ENCODE peak calls at places on chromosomes 12 and 14, in four cellular contexts. Z, Q, U and A are unnamed samples.

GRCh38 chr12:27525373-27525772 is 1.4 kb downstream of the PPFIBP1 start:
- DNase-seq in Q (peak), U (no peak), Z (no peak), A (no peak)

GRCh38 chr12:30977537-30978349 is 51.2 kb downstream of the TSPAN11 start:
- DNase-seq in U (no peak), Z (no peak), Q (no peak), A (no peak)

GRCh38 chr14:87899228-87899627 is 93.8 kb downstream of the GALC start:
- DNase-seq in U (peak), Z (no peak), Q (no peak), A (no peak)

GRCh38 chr14:68733086-68733621 is 59.7 kb downstream of the ZFP36L1 start:
- DNase-seq in Q (no peak), U (no peak), Z (no peak), A (no peak)

GRCh38 chr12:6834254-6834653 is 6.0 kb downstream of the P3H3 start:
- DNase-seq in Z (no peak), U (no peak), Q (no peak), A (no peak)

GRCh38 chr14:71591929-71592328 is 340.3 kb upstream of the RGS6 start:
- DNase-seq in U (no peak), Z (peak), Q (peak), A (peak)

GRCh38 chr14:95886366-95886765 is 9.7 kb downstream of the TUNAR start:
- DNase-seq in Z (no peak), Q (no peak), U (peak), A (no peak)

GRCh38 chr12:30996752-30997151 is 70.2 kb downstream of the TSPAN11 start:
- DNase-seq in Q (no peak), U (no peak), Z (no peak), A (no peak)

GRCh38 chr12:56385873-56386272 is 23.2 kb upstream of the APOF start:
- DNase-seq in Z (peak), Q (peak), U (no peak), A (no peak)

GRCh38 chr14:54440454-54440853 is 720 bp downstream of the CNIH1 start:
- DNase-seq in Q (peak), Z (no peak), U (no peak), A (no peak)

GRCh38 chr12:15206338-15206737 is 14.9 kb downstream of the RERG start:
- DNase-seq in Q (no peak), Z (no peak), U (no peak), A (no peak)

GRCh38 chr12:571795-572531 is 91.3 kb downstream of the NINJ2 start:
- DNase-seq in Q (peak), U (no peak), Z (peak), A (no peak)

GRCh38 chr14:94009767-94010166 is 12.7 kb downstream of the CCDC197 start:
- DNase-seq in U (no peak), Q (peak), Z (no peak), A (peak)

GRCh38 chr12:89370850-89371249 is 18.5 kb upstream of the DUSP6 start:
- DNase-seq in Z (peak), Q (peak), U (no peak), A (no peak)

GRCh38 chr14:64758711-64759554 is 54.7 kb downstream of the PLEKHG3 start:
- DNase-seq in Z (no peak), U (peak), Q (peak), A (no peak)

GRCh38 chr14:85308531-85309300 is 221.2 kb upstream of the FLRT2 start:
- DNase-seq in Q (no peak), U (no peak), Z (no peak), A (no peak)

GRCh38 chr12:93784339-93785086 is 107.3 kb downstream of the CRADD start:
- DNase-seq in Q (peak), Z (peak), U (peak), A (no peak)

GRCh38 chr14:77097006-77097688 is 911 bp upstream of the CIPC start:
- DNase-seq in Z (no peak), U (no peak), Q (no peak), A (peak)

GRCh38 chr12:97275261-97276197 is 187.1 kb upstream of the RMST start:
- DNase-seq in Z (no peak), U (no peak), Q (no peak), A (no peak)

GRCh38 chr12:62123721-62124203 is 136.4 kb upstream of the USP15 start:
- DNase-seq in U (peak), Z (peak), Q (peak), A (peak)

DNA sequence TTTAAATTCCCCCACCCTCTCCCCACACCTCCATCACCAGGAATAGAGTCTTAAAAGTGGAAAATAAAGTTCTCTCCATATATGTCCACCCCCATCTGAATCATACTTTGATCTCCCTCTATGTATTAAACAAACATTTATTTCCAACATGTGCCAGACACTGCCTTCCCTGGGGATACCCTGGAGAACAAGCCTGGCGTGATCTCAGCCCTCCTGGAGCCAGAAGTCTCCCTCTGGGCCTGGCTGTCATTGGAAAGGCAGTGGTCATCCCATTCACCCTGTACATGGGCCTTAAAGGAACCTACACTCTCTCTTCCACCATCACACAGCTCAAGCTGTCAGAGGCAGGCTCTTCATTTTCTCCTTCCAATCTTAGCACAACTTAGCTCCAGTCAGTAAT is 143.6 kb downstream of the EMP1 start:
- DNase-seq in U (no peak), Z (no peak), Q (peak), A (no peak)
- H2AFZ ChIP-seq in U (no peak), Z (no peak), Q (no peak), A (no peak)

DNA sequence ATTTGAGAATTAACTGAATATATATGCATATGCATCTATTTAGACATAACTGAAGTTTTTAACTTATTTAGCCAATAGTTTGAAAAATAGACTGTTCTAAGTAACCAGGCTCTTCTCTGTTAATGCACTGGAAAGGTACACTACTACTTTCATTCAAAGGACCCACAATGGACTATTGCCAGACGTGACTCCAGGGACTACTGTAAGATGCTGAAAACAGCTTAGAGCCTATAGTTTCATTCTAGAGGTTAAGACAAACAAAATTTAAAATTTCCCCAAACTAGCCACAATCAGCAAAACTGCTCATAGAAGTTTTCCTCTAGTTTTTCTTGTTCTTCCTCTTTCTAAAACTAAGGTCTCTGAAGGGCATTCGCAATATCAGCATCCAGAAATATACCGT is 10.5 kb downstream of the APPL2 start:
- DNase-seq in Q (no peak), Z (no peak), U (no peak), A (peak)
- H3K4me2 ChIP-seq in Q (peak), Z (no peak), U (peak), A (peak)

DNA sequence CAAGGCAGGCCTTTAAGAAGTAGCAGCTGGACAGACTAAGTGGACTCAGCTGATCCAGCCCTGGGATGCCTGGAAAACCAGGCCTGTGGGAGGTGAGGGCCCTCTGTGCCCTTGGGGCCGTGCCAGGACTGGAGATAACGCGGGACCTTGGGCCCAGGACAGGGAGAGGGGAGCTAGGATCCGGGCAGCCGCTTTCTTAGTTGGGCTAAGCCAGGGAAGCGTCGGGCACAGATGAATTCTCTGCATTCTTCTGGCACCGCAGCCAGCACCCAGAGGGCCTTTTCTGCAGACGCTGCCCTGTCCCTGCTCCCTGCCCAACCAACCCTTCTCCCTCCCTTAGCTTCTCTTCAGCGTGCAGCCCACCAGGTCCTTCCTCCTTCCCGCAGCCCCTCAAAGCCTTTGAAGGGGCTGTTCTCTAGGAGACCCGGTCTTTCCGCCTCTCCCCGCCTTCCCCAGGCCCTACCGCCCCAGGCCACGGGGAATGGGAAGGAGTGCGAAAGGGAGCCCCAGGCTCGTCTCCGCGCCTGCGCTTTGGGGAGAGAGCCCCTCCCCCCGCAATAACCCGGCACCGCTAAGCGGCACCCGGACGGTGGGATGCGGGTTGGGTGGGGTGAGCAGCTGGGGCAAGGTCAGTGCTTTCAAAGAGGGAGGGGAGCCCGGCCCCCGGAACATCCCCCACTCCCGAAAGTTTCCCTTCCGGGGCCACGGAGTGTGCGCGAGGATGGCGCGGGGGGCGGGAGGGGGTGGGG is 688 bp downstream of the NCKAP5L start:
- DNase-seq in Q (peak), Z (no peak), U (peak), A (no peak)
- TF ChIP-seq EZH2phosphoT487 in Q (no peak), Z (no peak), U (no peak), A (no peak)

GRCh38 chr14:72688990-72689677 is 204.8 kb downstream of the DPF3 start:
- DNase-seq in Z (no peak), U (no peak), Q (no peak), A (no peak)

GRCh38 chr14:72690324-72690723 is 203.6 kb downstream of the DPF3 start:
- DNase-seq in Z (no peak), Q (no peak), U (no peak), A (no peak)

GRCh38 chr14:72686832-72687231 is 207.1 kb downstream of the DPF3 start:
- DNase-seq in U (peak), Z (no peak), Q (no peak), A (no peak)

GRCh38 chr14:72692678-72693077 is 201.2 kb downstream of the DPF3 start:
- DNase-seq in Q (no peak), Z (no peak), U (no peak), A (no peak)
- H2AFZ ChIP-seq in Q (no peak), Z (no peak), U (no peak), A (no peak)

GRCh38 chr14:103416916-103417315 is 31.7 kb downstream of the MARK3 start:
- DNase-seq in Q (no peak), Z (no peak), U (no peak), A (no peak)
- H3K4me2 ChIP-seq in Q (peak), Z (peak), U (peak), A (no peak)

GRCh38 chr12:120408771-120409170 is 29.1 kb upstream of the COX6A1 start:
- DNase-seq in Z (no peak), U (no peak), Q (no peak), A (no peak)
- TF ChIP-seq EZH2phosphoT487 in Z (no peak), U (no peak), Q (no peak), A (no peak)

GRCh38 chr12:9756174-9756573 is 4.5 kb downstream of the CD69 start:
- DNase-seq in Q (no peak), U (no peak), Z (no peak), A (no peak)

GRCh38 chr12:9759680-9760592 is 765 bp downstream of the CD69 start:
- DNase-seq in U (no peak), Q (no peak), Z (no peak), A (no peak)

GRCh38 chr12:9756756-9757155 is 3.9 kb downstream of the CD69 start:
- DNase-seq in Z (no peak), U (no peak), Q (no peak), A (no peak)

GRCh38 chr12:9757433-9758025 is 3.2 kb downstream of the CD69 start:
- DNase-seq in Q (no peak), U (no peak), Z (no peak), A (no peak)

GRCh38 chr12:9758119-9758518 is 2.6 kb downstream of the CD69 start:
- DNase-seq in Z (no peak), U (no peak), Q (no peak), A (no peak)
- H2AFZ ChIP-seq in Z (no peak), U (no peak), Q (no peak), A (peak)

GRCh38 chr14:51328089-51328941 is 88.3 kb downstream of the TMX1 start:
- DNase-seq in Z (no peak), Q (peak), U (no peak), A (peak)
- H3K4me2 ChIP-seq in Z (no peak), Q (peak), U (peak), A (peak)